ENCODE peak calls at places on chromosomes 16 and 17, in nine cellular contexts. E, P, M, A, H, Q, D, N and X are unnamed samples.

GRCh38 chr16:50683689-50684374 is 2.7 kb upstream of the SNX20 start:
- DNase-seq in M (no peak), H (no peak), N (no peak), E (no peak), P (no peak), D (no peak), Q (no peak), A (no peak), X (no peak)

GRCh38 chr16:52070341-52071057 is 476.4 kb downstream of the TOX3 start:
- DNase-seq in A (no peak), Q (no peak), N (no peak), H (no peak), E (no peak), P (no peak), D (no peak), M (no peak), X (no peak)

GRCh38 chr17:81471804-81472456 is 40.7 kb downstream of the ACTG1 start:
- DNase-seq in N (peak), A (peak), Q (peak), E (peak), P (peak), D (no peak), H (no peak), M (no peak), X (no peak)

GRCh38 chr16:86597880-86598606 is 19.7 kb downstream of the FOXL1 start:
- DNase-seq in D (no peak), N (no peak), E (no peak), Q (no peak), P (no peak), M (no peak), A (no peak), H (no peak), X (no peak)

GRCh38 chr16:50932348-50932916 is 190.5 kb downstream of the CYLD start:
- DNase-seq in D (no peak), P (no peak), A (no peak), H (no peak), E (no peak), N (no peak), M (no peak), Q (no peak), X (no peak)

GRCh38 chr17:1420981-1421380 is 21.0 kb upstream of the YWHAE start:
- DNase-seq in H (no peak), P (no peak), M (no peak), E (no peak), D (no peak), A (no peak), N (no peak), Q (no peak), X (no peak)

GRCh38 chr17:61565213-61565612 is 25.8 kb downstream of the NACA2 start:
- DNase-seq in A (no peak), N (no peak), P (no peak), Q (no peak), D (no peak), E (peak), H (no peak), M (no peak), X (no peak)

GRCh38 chr16:53056528-53056881 is 1.7 kb downstream of the CHD9 start:
- DNase-seq in M (no peak), A (peak), D (no peak), E (no peak), P (no peak), Q (peak), N (peak), H (no peak), X (no peak)

GRCh38 chr17:82031885-82032627 is 578 bp downstream of the RAC3 start:
- DNase-seq in N (no peak), Q (peak), M (no peak), H (peak), A (no peak), P (no peak), D (no peak), E (peak), X (no peak)

GRCh38 chr17:83103200-83103937 is 24.0 kb downstream of the METRNL start:
- DNase-seq in P (peak), A (no peak), H (no peak), Q (peak), E (peak), M (peak), N (peak), D (peak), X (no peak)

GRCh38 chr17:83103938-83104311 is 24.5 kb downstream of the METRNL start:
- DNase-seq in P (no peak), N (no peak), D (no peak), H (no peak), Q (no peak), E (no peak), M (no peak), A (no peak), X (no peak)

GRCh38 chr17:83105512-83105911 is 26.1 kb downstream of the METRNL start:
- DNase-seq in E (no peak), D (no peak), M (no peak), H (no peak), A (no peak), P (no peak), N (no peak), Q (peak), X (no peak)

GRCh38 chr17:83106036-83106577 is 26.7 kb downstream of the METRNL start:
- DNase-seq in P (no peak), A (no peak), D (no peak), N (no peak), E (no peak), H (no peak), M (no peak), Q (peak), X (no peak)

GRCh38 chr17:83104577-83105505 is 25.4 kb downstream of the METRNL start:
- DNase-seq in E (no peak), A (no peak), N (no peak), D (no peak), M (no peak), Q (peak), H (no peak), P (no peak), X (no peak)
- TF ChIP-seq POLR2AphosphoS5 in E (no peak), A (no peak), N (no peak), D (no peak), M (no peak), Q (no peak), H (no peak), P (no peak), X (no peak)

GRCh38 chr17:57867126-57867525 is 17.3 kb upstream of the MRPS23 start:
- DNase-seq in N (no peak), H (no peak), Q (no peak), A (no peak), D (no peak), P (no peak), E (no peak), M (no peak), X (no peak)

GRCh38 chr17:57869599-57870282 is 19.9 kb upstream of the MRPS23 start:
- DNase-seq in E (no peak), Q (no peak), P (no peak), M (no peak), N (no peak), A (no peak), D (no peak), H (no peak), X (no peak)

GRCh38 chr17:57866723-57867122 is 16.9 kb upstream of the MRPS23 start:
- DNase-seq in Q (no peak), A (no peak), E (no peak), H (no peak), N (no peak), P (no peak), D (no peak), M (no peak), X (no peak)

GRCh38 chr17:57868775-57869598 is 19.1 kb upstream of the MRPS23 start:
- DNase-seq in N (no peak), Q (no peak), M (no peak), A (no peak), E (no peak), D (no peak), H (no peak), P (no peak), X (no peak)

GRCh38 chr17:57868007-57868774 is 18.3 kb upstream of the MRPS23 start:
- DNase-seq in A (peak), D (peak), P (peak), E (peak), N (peak), M (no peak), Q (peak), H (peak), X (peak)
- TF ChIP-seq POLR2AphosphoS5 in A (no peak), D (peak), P (peak), E (no peak), N (peak), M (peak), Q (no peak), H (no peak), X (no peak)

DNA sequence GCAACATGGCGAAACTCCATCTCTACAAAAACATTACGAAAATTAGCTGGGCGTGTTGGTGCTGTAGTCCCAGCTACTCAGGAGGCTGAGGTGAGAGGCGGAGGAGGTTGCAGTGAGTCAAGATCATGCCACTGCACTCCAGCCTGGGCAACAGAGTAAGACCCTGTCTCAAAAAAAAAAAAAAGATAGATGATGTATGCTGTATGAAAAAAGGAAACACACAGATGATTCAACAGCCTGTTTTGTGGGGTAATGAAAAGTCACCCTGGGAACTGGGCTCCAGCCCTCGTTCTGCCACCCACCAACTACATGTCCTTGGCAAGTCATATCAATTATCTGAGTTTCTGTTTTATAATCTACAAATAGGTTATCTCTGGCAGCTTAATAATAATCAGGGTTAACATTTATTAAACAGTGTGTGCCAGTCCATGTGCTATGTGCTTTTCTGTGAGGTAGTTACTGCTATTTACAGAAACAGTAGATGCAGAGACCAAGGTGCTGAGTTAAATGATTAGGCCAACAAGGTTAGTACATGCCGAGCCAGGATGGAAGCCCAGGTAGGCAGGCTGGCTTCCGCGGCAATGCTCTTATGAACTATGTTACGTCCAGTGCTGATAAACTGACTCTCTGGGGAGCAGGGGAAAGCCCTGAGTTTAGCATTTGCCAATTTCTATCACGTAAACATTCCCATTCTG is 1.1 kb downstream of the G6PC1 start:
- DNase-seq in D (no peak), N (no peak), H (no peak), M (no peak), E (no peak), P (no peak), Q (no peak), A (no peak), X (no peak)
- TF ChIP-seq POLR2AphosphoS5 in D (no peak), N (no peak), H (no peak), M (no peak), E (no peak), P (no peak), Q (no peak), A (no peak), X (no peak)

GRCh38 chr16:67963325-67964321 is 4.8 kb downstream of the SLC12A4 start:
- DNase-seq in N (no peak), M (no peak), H (no peak), P (no peak), Q (peak), E (peak), D (no peak), A (no peak), X (peak)

GRCh38 chr16:67959930-67960329 is 8.5 kb downstream of the SLC12A4 start:
- DNase-seq in E (no peak), D (no peak), H (no peak), N (no peak), Q (no peak), M (no peak), A (no peak), P (no peak), X (no peak)

GRCh38 chr16:67959520-67959919 is 8.9 kb downstream of the SLC12A4 start:
- DNase-seq in P (no peak), N (peak), E (no peak), H (no peak), Q (peak), A (no peak), M (no peak), D (no peak), X (no peak)

GRCh38 chr16:67962135-67962534 is 6.3 kb downstream of the SLC12A4 start:
- DNase-seq in A (no peak), D (no peak), H (no peak), M (no peak), E (no peak), P (no peak), N (no peak), Q (no peak), X (no peak)

DNA sequence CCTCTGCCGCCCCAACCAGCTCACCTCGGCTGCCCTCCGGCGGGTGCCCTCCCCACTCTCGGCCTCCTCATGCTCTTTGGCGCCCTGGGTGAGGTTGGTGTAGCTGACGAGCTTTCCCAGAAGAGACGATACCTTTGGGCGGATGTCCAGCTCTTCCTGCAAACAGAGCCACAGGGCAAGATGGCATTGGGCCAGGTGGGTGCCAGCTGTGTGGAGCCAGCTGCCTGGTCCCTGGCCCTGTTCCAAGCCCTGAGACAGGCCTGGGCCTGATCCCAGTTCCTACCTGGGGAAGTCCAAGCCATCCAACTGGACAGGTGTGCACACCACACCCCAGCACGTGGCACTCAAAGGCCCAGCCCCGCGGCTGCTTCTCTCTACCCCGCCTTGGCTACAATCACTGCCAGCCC is 6.9 kb downstream of the SLC12A4 start:
- DNase-seq in Q (no peak), N (no peak), E (no peak), H (no peak), D (no peak), P (peak), A (no peak), M (no peak), X (no peak)
- TF ChIP-seq POLR2AphosphoS5 in Q (no peak), N (no peak), E (no peak), H (no peak), D (no peak), P (peak), A (peak), M (no peak), X (no peak)

GRCh38 chr16:24873028-24873427 is 27.3 kb downstream of the SLC5A11 start:
- DNase-seq in D (no peak), E (no peak), H (no peak), Q (no peak), N (no peak), M (no peak), P (no peak), A (no peak), X (no peak)
- TF ChIP-seq POLR2AphosphoS5 in D (no peak), E (no peak), H (no peak), Q (no peak), N (no peak), M (no peak), P (no peak), A (no peak), X (no peak)

DNA sequence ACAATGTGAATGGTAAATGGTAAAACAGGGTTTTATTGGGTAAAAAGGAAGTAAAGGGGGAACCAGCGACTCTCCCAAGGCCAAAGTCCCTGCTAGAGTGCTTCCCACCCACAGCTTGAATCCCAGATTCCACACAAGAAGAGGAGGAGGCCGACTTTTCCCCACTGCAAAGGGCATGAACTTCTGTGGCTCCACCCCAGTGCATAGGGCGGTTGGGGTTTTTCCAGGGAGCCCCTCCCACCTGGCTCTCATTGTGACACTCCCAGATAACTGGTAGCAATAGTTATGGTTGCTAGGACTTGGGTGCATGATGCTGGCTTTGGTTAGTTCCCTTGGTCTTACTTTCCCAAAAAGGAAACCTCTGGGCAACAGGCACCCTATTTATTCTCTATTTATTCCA is 666.0 kb upstream of the CA10 start:
- DNase-seq in M (no peak), H (no peak), E (no peak), D (no peak), Q (no peak), P (no peak), A (peak), N (no peak), X (no peak)
- TF ChIP-seq POLR2AphosphoS5 in M (no peak), H (no peak), E (no peak), D (no peak), Q (no peak), P (no peak), A (no peak), N (no peak), X (no peak)

GRCh38 chr17:15262291-15263205 is 2.6 kb downstream of the PMP22 start:
- DNase-seq in E (peak), Q (peak), H (no peak), P (peak), A (no peak), N (peak), D (peak), M (peak), X (no peak)
- TF ChIP-seq POLR2AphosphoS5 in E (no peak), Q (peak), H (no peak), P (peak), A (no peak), N (peak), D (peak), M (no peak), X (no peak)

GRCh38 chr17:68036304-68037147 is 991 bp downstream of the KPNA2 start:
- DNase-seq in H (no peak), N (no peak), P (no peak), E (no peak), D (no peak), Q (no peak), A (no peak), M (no peak), X (no peak)
- TF ChIP-seq POLR2AphosphoS5 in H (no peak), N (no peak), P (no peak), E (no peak), D (no peak), Q (no peak), A (no peak), M (no peak), X (no peak)